ENCODE peak calls at places on chromosome 3, in ten cellular contexts. V is NCI-H524, D is colonic mucosa, N is ovary, Q is LNCaP clone FGC, W is stromal cell of bone marrow, H is RKO, B is BJ, A is vagina, L is NCI-H1694. S is an unnamed sample.

GRCh38 chr3:170132335-170132734 is 49.2 kb downstream of the PHC3 start:
- DNase-seq in V (no peak), A (no peak), W (no peak), B (no peak), H (peak), Q (no peak), D (no peak), L (no peak), N (no peak), S (no peak)

GRCh38 chr3:64109438-64109837 is 86.1 kb upstream of the PSMD6 start:
- DNase-seq in H (no peak), Q (no peak), B (no peak), A (no peak), N (no peak), W (no peak), D (peak), V (no peak), L (no peak), S (no peak)

GRCh38 chr3:192481638-192482037 is 245.7 kb downstream of the FGF12 start:
- DNase-seq in H (no peak), Q (no peak), D (no peak), N (no peak), W (peak), A (no peak), V (no peak), L (no peak), B (no peak), S (no peak)

GRCh38 chr3:39811561-39811960 is 2.2 kb downstream of the MYRIP start:
- DNase-seq in Q (no peak), N (no peak), L (no peak), H (no peak), D (no peak), V (no peak), B (no peak), A (no peak), W (no peak), S (no peak)

GRCh38 chr3:142165194-142165593 is 15.8 kb upstream of the TFDP2 start:
- DNase-seq in D (no peak), Q (no peak), B (no peak), W (no peak), L (no peak), N (no peak), V (no peak), A (no peak), H (no peak), S (no peak)

GRCh38 chr3:101066776-101067175 is 73.6 kb upstream of the ABI3BP start:
- DNase-seq in A (no peak), V (no peak), D (no peak), Q (no peak), H (no peak), L (no peak), B (no peak), W (peak), N (no peak), S (no peak)

GRCh38 chr3:177792363-177793030 is 595.2 kb upstream of the TBL1XR1 start:
- DNase-seq in D (no peak), B (no peak), Q (no peak), H (no peak), W (no peak), V (no peak), N (no peak), L (no peak), A (no peak), S (no peak)

GRCh38 chr3:58049143-58049785 is 41.0 kb downstream of the FLNB start:
- DNase-seq in D (peak), W (no peak), B (no peak), V (no peak), L (no peak), A (no peak), N (peak), H (peak), Q (peak), S (no peak)

GRCh38 chr3:13781417-13781816 is 98.5 kb downstream of the WNT7A start:
- DNase-seq in A (no peak), Q (no peak), B (no peak), N (no peak), D (no peak), H (no peak), L (no peak), V (no peak), W (no peak), S (no peak)

GRCh38 chr3:36792342-36792741 is 28.0 kb upstream of the DCLK3 start:
- DNase-seq in L (no peak), V (peak), N (no peak), H (peak), W (no peak), A (no peak), D (no peak), B (no peak), Q (no peak), S (no peak)

GRCh38 chr3:100629728-100630127 is 20.3 kb downstream of the ADGRG7 start:
- DNase-seq in V (no peak), H (no peak), Q (no peak), B (no peak), D (no peak), L (no peak), N (no peak), W (no peak), A (no peak), S (no peak)

GRCh38 chr3:112061152-112061551 is 25.0 kb upstream of the C3orf52 start:
- DNase-seq in V (no peak), B (no peak), N (no peak), L (no peak), Q (no peak), A (no peak), H (no peak), D (no peak), W (no peak), S (no peak)

GRCh38 chr3:41418961-41419691 is 219.8 kb downstream of the CTNNB1 start:
- DNase-seq in N (no peak), D (no peak), W (peak), A (no peak), Q (no peak), V (no peak), B (no peak), H (peak), L (no peak), S (no peak)

GRCh38 chr3:146640955-146641867 is 36.1 kb upstream of the PLSCR5 start:
- DNase-seq in W (peak), L (peak), B (peak), N (no peak), Q (no peak), D (no peak), V (peak), H (peak), A (no peak), S (no peak)

GRCh38 chr3:78256123-78256522 is 1216.2 kb downstream of the ROBO2 start:
- DNase-seq in Q (no peak), V (no peak), W (no peak), B (no peak), N (no peak), A (no peak), D (no peak), L (no peak), H (no peak), S (no peak)

GRCh38 chr3:150174179-150174578 is 203.5 kb upstream of the PFN2 start:
- DNase-seq in N (no peak), A (no peak), Q (no peak), H (no peak), B (no peak), D (no peak), W (no peak), L (no peak), V (no peak), S (no peak)

S was measured in CD4-positive, CD25-positive, alpha-beta regulatory T cell.